ENCODE peak calls at places on chromosome 20, in four cellular contexts. M is uterus, C is HL-60, X is GM13977. W is an unnamed sample.

GRCh38 chr20:17808357-17808756 is 108.6 kb downstream of the BANF2 start:
- DNase-seq in M (peak; percentile 80), X (no peak), C (no peak), W (no peak)

GRCh38 chr20:56722042-56722441 is 92.9 kb downstream of the TFAP2C start:
- DNase-seq in M (no peak), X (no peak), C (peak; percentile 81), W (peak; percentile 52)

GRCh38 chr20:36454664-36455427 is 86.5 kb upstream of the MYL9 start:
- DNase-seq in M (no peak), X (no peak), C (no peak), W (no peak)

GRCh38 chr20:25285856-25286798 is 38.2 kb downstream of the PYGB start:
- DNase-seq in X (no peak), C (no peak), M (peak; percentile 12), W (peak; percentile 48)

GRCh38 chr20:4876731-4877130 is 124.6 kb downstream of the SLC23A2 start:
- DNase-seq in X (no peak), M (no peak), C (no peak), W (no peak)

GRCh38 chr20:33940701-33941100 is 53.0 kb upstream of the RALY start:
- DNase-seq in X (no peak), C (no peak), M (no peak), W (no peak)

GRCh38 chr20:20668639-20669038 is 43.8 kb downstream of the RALGAPA2 start:
- DNase-seq in X (peak; percentile 62), C (peak; percentile 46), M (no peak), W (no peak)

GRCh38 chr20:24578605-24579004 is 109.2 kb downstream of the SYNDIG1 start:
- DNase-seq in X (no peak), C (no peak), M (no peak), W (no peak)

GRCh38 chr20:44728835-44729342 is 13.7 kb downstream of the CCN5 start:
- DNase-seq in X (no peak), C (peak; percentile 65), M (no peak), W (peak; percentile 62)

GRCh38 chr20:29741894-29742698 is 1515.4 kb upstream of the DEFB115 start:
- DNase-seq in M (no peak), X (peak; percentile 33), C (no peak), W (no peak)

GRCh38 chr20:60627751-60628565 is 624.1 kb upstream of the CDH4 start:
- DNase-seq in C (no peak), X (no peak), M (no peak), W (no peak)

GRCh38 chr20:273884-274283 is 16.4 kb downstream of the DEFB132 start:
- DNase-seq in C (no peak), M (no peak), X (no peak), W (no peak)

GRCh38 chr20:42007251-42007650 is 389.1 kb upstream of the CHD6 start:
- DNase-seq in C (no peak), X (no peak), M (no peak), W (no peak)

GRCh38 chr20:48205281-48205782 is 420.1 kb upstream of the SULF2 start:
- DNase-seq in C (no peak), M (no peak), X (no peak), W (no peak)

GRCh38 chr20:64140956-64141355 is 23.3 kb upstream of the MYT1 start:
- DNase-seq in C (no peak), X (no peak), M (no peak), W (no peak)

GRCh38 chr20:4332466-4332865 is 317.1 kb upstream of the RNF24 start:
- DNase-seq in M (no peak), X (no peak), C (no peak), W (no peak)

GRCh38 chr20:2289475-2289874 is 6.3 kb upstream of the TGM3 start:
- DNase-seq in M (no peak), C (peak; percentile 79), X (no peak), W (no peak)

GRCh38 chr20:37396520-37397075 is 50.7 kb downstream of the SRC start:
- DNase-seq in X (no peak), C (peak; percentile 68), M (no peak), W (no peak)

GRCh38 chr20:38173237-38174156 is 8.4 kb upstream of the TGM2 start:
- DNase-seq in X (no peak), C (no peak), M (no peak), W (no peak)

GRCh38 chr20:18288748-18289705 is 700 bp downstream of the ZNF133 start:
- DNase-seq in C (peak; percentile 15), M (no peak), X (no peak), W (no peak)

GRCh38 chr20:34834459-34834893 is 9.0 kb upstream of the NCOA6 start:
- DNase-seq in C (no peak), M (no peak), X (peak; percentile 66), W (no peak)

GRCh38 chr20:40160151-40160550 is 528.9 kb downstream of the MAFB start:
- DNase-seq in X (peak; percentile 22), C (peak; percentile 55), M (peak; percentile 16), W (peak; percentile 51)

GRCh38 chr20:19692100-19692499 is 66.0 kb upstream of the RIN2 start:
- DNase-seq in M (no peak), C (no peak), X (no peak), W (no peak)

GRCh38 chr20:47204008-47204745 is 152.3 kb downstream of the ZMYND8 start:
- DNase-seq in X (no peak), C (no peak), M (no peak), W (no peak)

GRCh38 chr20:36574278-36575065 is 1.1 kb downstream of the TGIF2 start:
- DNase-seq in M (peak; percentile 85), X (peak; percentile 73), C (peak; percentile 48), W (no peak)

GRCh38 chr20:37377346-37378081 is 31.6 kb downstream of the SRC start:
- DNase-seq in C (no peak), M (no peak), X (no peak), W (peak; percentile 9)

GRCh38 chr20:10461495-10461894 is 26.4 kb downstream of the SLX4IP start:
- DNase-seq in X (no peak), M (no peak), C (no peak), W (no peak)

GRCh38 chr20:20223981-20224380 is 143.9 kb upstream of the INSM1 start:
- DNase-seq in C (no peak), M (no peak), X (no peak), W (no peak)

DNA sequence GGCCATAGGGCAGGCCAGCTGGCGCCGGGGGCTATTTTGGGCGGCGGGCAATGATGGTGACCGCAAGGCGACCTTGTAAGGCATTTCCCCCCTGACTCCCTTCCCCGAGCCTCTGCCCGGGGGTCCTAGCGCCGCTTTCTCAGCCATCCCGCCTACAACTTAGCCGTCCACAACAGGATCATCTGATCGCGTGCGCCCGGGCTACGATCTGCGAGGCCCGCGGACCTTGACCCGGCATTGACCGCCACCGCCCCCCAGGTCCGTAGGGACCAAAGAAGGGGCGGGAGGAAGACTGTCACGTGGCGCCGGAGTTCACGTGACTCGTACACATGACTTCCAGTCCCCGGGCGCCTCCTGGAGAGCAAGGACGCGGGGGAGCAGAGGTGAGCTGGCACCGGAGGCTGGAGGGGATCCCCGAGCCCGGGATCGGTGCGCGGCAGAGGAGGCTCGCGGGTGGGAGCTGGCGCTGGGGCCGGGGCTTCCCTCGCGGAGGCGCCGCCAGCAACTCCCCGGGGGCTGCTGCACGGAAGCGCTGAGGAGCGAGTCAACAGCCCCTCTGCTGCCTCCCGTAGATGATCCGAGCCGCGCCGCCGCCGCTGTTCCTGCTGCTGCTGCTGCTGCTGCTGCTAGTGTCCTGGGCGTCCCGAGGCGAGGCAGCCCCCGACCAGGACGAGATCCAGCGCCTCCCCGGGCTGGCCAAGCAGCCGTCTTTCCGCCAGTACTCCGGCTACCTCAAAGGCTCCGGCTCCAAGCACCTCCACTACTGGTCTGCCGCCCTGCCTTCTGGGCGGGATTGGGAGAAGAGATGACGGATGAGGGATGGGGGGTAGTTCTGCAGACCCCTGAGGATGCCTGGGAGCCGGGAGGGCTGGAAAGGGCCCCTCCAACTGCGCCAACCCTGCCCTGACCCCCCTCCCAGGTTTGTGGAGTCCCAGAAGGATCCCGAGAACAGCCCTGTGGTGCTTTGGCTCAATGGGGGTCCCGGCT is at the start of the genes CTSA and NEURL2:
- DNase-seq in C (peak; percentile 88), M (peak; percentile 95), X (peak; percentile 99), W (peak; percentile 88)
- TF ChIP-seq CTCF in C (no peak), M (no peak), X (no peak), W (no peak)

GRCh38 chr20:49323622-49324238 is 45.9 kb upstream of the ZNFX1 start:
- DNase-seq in M (no peak), C (peak; percentile 82), X (peak; percentile 34), W (peak; percentile 66)
- TF ChIP-seq CTCF in M (no peak), C (peak; percentile 21), X (peak; percentile 34), W (peak; percentile 25)

GRCh38 chr20:59571591-59572314 is 32.6 kb upstream of the PHACTR3 start:
- DNase-seq in X (peak; percentile 81), C (peak; percentile 52), M (peak; percentile 32), W (no peak)
- TF ChIP-seq CTCF in X (peak; percentile 91), C (peak; percentile 81), M (peak; percentile 87), W (peak; percentile 98)

GRCh38 chr20:15759546-15760216 is 813.6 kb downstream of the KIF16B start:
- DNase-seq in X (no peak), C (no peak), M (no peak), W (no peak)
- TF ChIP-seq CTCF in X (no peak), C (no peak), M (no peak), W (no peak)

DNA sequence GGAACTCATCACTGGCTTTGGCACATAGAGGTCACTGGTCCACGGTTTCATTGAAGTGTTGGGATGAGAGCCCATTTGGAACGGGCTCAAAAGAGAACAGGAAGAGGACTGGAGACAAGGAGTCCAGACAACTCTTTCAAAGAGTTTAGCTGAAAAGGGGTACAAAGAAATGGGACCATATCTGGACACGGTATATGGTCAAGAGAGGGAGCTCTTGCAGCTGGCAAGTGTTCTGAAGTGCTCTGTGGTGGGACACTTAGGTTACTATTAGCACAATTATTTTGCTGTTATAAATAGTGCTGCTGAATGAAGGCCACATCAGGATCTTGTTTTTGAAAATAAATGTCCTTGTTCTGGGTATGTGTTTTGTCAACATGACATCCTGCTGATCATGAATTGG is 4.6 kb downstream of the SGK2 start:
- DNase-seq in X (peak; percentile 40), M (no peak), C (no peak), W (no peak)
- TF ChIP-seq CTCF in X (peak; percentile 19), M (no peak), C (no peak), W (no peak)

DNA sequence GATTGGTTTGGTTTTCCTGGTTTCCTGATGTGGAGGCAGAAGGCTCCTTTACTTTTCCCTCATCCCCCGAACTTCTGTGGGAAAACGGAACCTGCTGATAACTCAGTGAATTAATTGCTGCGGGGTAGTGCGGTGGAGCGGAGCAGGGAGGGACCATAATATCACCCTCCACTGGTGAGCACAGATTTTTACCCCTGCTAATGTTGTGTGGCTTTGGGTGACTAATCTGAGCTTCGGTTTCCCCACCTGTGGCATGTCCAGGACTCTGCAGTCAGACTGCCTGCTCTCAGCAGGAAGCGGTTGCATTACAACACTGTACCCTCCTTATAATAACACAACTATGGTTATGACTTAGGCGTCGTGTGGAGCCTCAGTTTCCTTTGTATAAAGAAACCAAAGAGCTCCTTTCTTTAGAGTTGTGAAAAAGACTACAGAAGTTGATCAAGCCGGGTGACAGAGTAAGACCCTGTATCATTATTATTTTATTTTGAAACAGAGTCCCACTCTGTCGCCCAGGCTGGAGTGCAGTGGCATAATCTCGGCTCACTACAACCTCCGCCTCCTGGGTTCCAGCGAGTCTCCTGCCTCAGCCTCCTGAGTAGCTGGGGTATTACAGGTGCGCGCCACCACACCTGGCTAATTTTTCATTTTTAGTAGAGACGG is 2.2 kb upstream of the ID1 start:
- DNase-seq in C (peak; percentile 81), M (no peak), X (peak; percentile 85), W (peak; percentile 56)
- TF ChIP-seq CTCF in C (no peak), M (no peak), X (no peak), W (no peak)

W was measured in CD14-positive monocyte.